ENCODE peak calls at places on chromosome 19, in four cellular contexts. P is Peyer's patch; T is effector CD4-positive, alpha-beta T cell; I is cardiac fibroblast. O is an unnamed sample.

GRCh38 chr19:56383826-56384605 is 9.3 kb downstream of the ZNF582 start:
- DNase-seq in P (no peak), T (no peak), I (peak), O (no peak)

GRCh38 chr19:39516270-39516669 is 1.3 kb downstream of the SELENOV start:
- DNase-seq in P (no peak), T (no peak), I (no peak), O (no peak)

GRCh38 chr19:29587518-29587986 is 18.5 kb upstream of the POP4 start:
- DNase-seq in P (no peak), T (peak), I (peak), O (no peak)

GRCh38 chr19:6576869-6577281 is 14.1 kb downstream of the CD70 start:
- DNase-seq in P (no peak), T (no peak), I (no peak), O (no peak)

GRCh38 chr19:15864824-15865223 is 33.0 kb downstream of the CYP4F2 start:
- DNase-seq in P (no peak), T (no peak), I (no peak), O (no peak)

GRCh38 chr19:871446-872265 is 12.2 kb downstream of the CFD start:
- DNase-seq in P (no peak), T (no peak), I (no peak), O (no peak)

GRCh38 chr19:23439623-23440022 is 44.4 kb upstream of the ZNF91 start:
- DNase-seq in P (no peak), T (no peak), I (no peak), O (no peak)

GRCh38 chr19:17965370-17966114 is 1.4 kb upstream of the KCNN1 start:
- DNase-seq in P (no peak), T (no peak), I (no peak), O (no peak)

GRCh38 chr19:31306006-31306753 is 43.1 kb downstream of the TSHZ3 start:
- DNase-seq in P (no peak), T (no peak), I (no peak), O (no peak)

GRCh38 chr19:45211751-45212381 is 33.3 kb downstream of the BLOC1S3 start:
- DNase-seq in P (no peak), T (no peak), I (no peak), O (no peak)

GRCh38 chr19:41937525-41937924 is 9.3 kb upstream of the ERFL start:
- DNase-seq in P (no peak), T (no peak), I (no peak), O (no peak)

GRCh38 chr19:18672606-18673337 is 10.7 kb upstream of the CRTC1 start:
- DNase-seq in P (no peak), T (no peak), I (peak), O (no peak)

GRCh38 chr19:3734310-3734600 is 26.1 kb downstream of the TJP3 start:
- DNase-seq in P (no peak), T (no peak), I (no peak), O (no peak)

GRCh38 chr19:46451352-46451751 is 20.0 kb downstream of the PNMA8A start:
- DNase-seq in P (no peak), T (no peak), I (no peak), O (no peak)

GRCh38 chr19:4456843-4457653 is 546 bp downstream of the UBXN6 start:
- DNase-seq in P (no peak), T (peak), I (peak), O (no peak)

GRCh38 chr19:30529876-30530275 is 157.7 kb downstream of the ZNF536 start:
- DNase-seq in P (no peak), T (no peak), I (no peak), O (no peak)

GRCh38 chr19:46634045-46634655 is 1.9 kb downstream of the GNG8 start:
- DNase-seq in P (peak), T (peak), I (peak), O (peak)

GRCh38 chr19:17950310-17951150 is 16.4 kb upstream of the KCNN1 start:
- DNase-seq in P (no peak), T (peak), I (no peak), O (no peak)

GRCh38 chr19:57099199-57099661 is 20.6 kb upstream of the USP29 start:
- DNase-seq in P (no peak), T (peak), I (peak), O (peak)

GRCh38 chr19:15464394-15465385 is at the start of gene RASAL3:
- DNase-seq in P (no peak), T (peak), I (peak), O (no peak)

GRCh38 chr19:50796128-50796633 is 6.0 kb downstream of the ACP4 start:
- DNase-seq in P (no peak), T (no peak), I (no peak), O (no peak)

GRCh38 chr19:49200238-49200862 is 42.8 kb downstream of the TRPM4 start:
- DNase-seq in P (peak), T (no peak), I (peak), O (no peak)

GRCh38 chr19:7928334-7928706 is 2.4 kb upstream of the CTXN1 start:
- DNase-seq in P (no peak), T (no peak), I (no peak), O (no peak)

GRCh38 chr19:38736413-38737280 is 7.6 kb downstream of the CAPN12 start:
- DNase-seq in P (peak), T (peak), I (no peak), O (no peak)

GRCh38 chr19:18605196-18605545 is 1.4 kb downstream of the CRLF1 start:
- DNase-seq in P (no peak), T (no peak), I (no peak), O (no peak)

GRCh38 chr19:35040826-35041547 is 534 bp upstream of the HPN start:
- DNase-seq in P (peak), T (no peak), I (no peak), O (peak)

GRCh38 chr19:10305139-10305806 is 4.3 kb downstream of the ZGLP1 start:
- DNase-seq in P (no peak), T (no peak), I (no peak), O (no peak)

GRCh38 chr19:54937926-54938325 is 9.4 kb downstream of the NLRP7 start:
- DNase-seq in P (no peak), T (no peak), I (no peak), O (no peak)

GRCh38 chr19:47267350-47267759 is 7.3 kb upstream of the INAFM1 start:
- DNase-seq in P (no peak), T (no peak), I (no peak), O (peak)

GRCh38 chr19:1407662-1408299 is 395 bp downstream of the DAZAP1 start:
- DNase-seq in P (no peak), T (peak), I (no peak), O (no peak)

GRCh38 chr19:55527197-55528029 is 9.5 kb downstream of the SBK2 start:
- DNase-seq in P (no peak), T (no peak), I (no peak), O (no peak)

GRCh38 chr19:11378319-11379189 is 4.1 kb downstream of the SWSAP1 start:
- DNase-seq in P (no peak), T (no peak), I (peak), O (peak)